ENCODE peak calls at places on chromosomes 7 and 10, in four cellular contexts. One of them, this sample, is unnamed.

GRCh38 chr7:123939784-123940183 is 14.7 kb downstream of the SPAM1 start:
- DNase-seq in spleen: no peak
- DNase-seq in substantia nigra: no peak
- DNase-seq in ovary: no peak
- DNase-seq in this sample: no peak

GRCh38 chr10:123922126-123922525 is 30.5 kb upstream of the CPXM2 start:
- DNase-seq in spleen: no peak
- DNase-seq in substantia nigra: no peak
- DNase-seq in ovary: no peak
- DNase-seq in this sample: no peak

GRCh38 chr7:35550831-35551230 is 144.1 kb downstream of the HERPUD2 start:
- DNase-seq in spleen: peak; percentile 43
- DNase-seq in substantia nigra: no peak
- DNase-seq in ovary: no peak
- DNase-seq in this sample: no peak

GRCh38 chr7:31082450-31082849 is 30.3 kb downstream of the ADCYAP1R1 start:
- DNase-seq in spleen: no peak
- DNase-seq in substantia nigra: no peak
- DNase-seq in ovary: no peak
- DNase-seq in this sample: no peak

GRCh38 chr10:32684291-32684690 is 238.4 kb downstream of the CCDC7 start:
- DNase-seq in spleen: no peak
- DNase-seq in substantia nigra: no peak
- DNase-seq in ovary: no peak
- DNase-seq in this sample: no peak

GRCh38 chr7:137844690-137845425 is 1.9 kb downstream of the DGKI start:
- DNase-seq in spleen: no peak
- DNase-seq in substantia nigra: no peak
- DNase-seq in ovary: no peak
- DNase-seq in this sample: no peak

GRCh38 chr7:140653319-140654108 is 12.9 kb upstream of the DENND2A start:
- DNase-seq in spleen: peak; percentile 70
- DNase-seq in substantia nigra: no peak
- DNase-seq in ovary: peak; percentile 68
- DNase-seq in this sample: peak; percentile 58

GRCh38 chr10:49268185-49268584 is 30.8 kb upstream of the C10orf71 start:
- DNase-seq in spleen: no peak
- DNase-seq in substantia nigra: no peak
- DNase-seq in ovary: no peak
- DNase-seq in this sample: no peak

GRCh38 chr7:55081854-55082603 is 63.2 kb downstream of the EGFR start:
- DNase-seq in spleen: no peak
- DNase-seq in substantia nigra: no peak
- DNase-seq in ovary: no peak
- DNase-seq in this sample: no peak

GRCh38 chr10:78684954-78685353 is 383.8 kb upstream of the ZMIZ1 start:
- DNase-seq in spleen: no peak
- DNase-seq in substantia nigra: no peak
- DNase-seq in ovary: no peak
- DNase-seq in this sample: no peak

GRCh38 chr10:7320072-7320471 is 90.8 kb downstream of the SFMBT2 start:
- DNase-seq in spleen: no peak
- DNase-seq in substantia nigra: no peak
- DNase-seq in ovary: no peak
- DNase-seq in this sample: no peak

GRCh38 chr10:49298990-49299815 is at the start of gene C10orf71:
- DNase-seq in spleen: no peak
- DNase-seq in substantia nigra: no peak
- DNase-seq in ovary: no peak
- DNase-seq in this sample: no peak

GRCh38 chr10:44386546-44387052 is 1.7 kb upstream of the CXCL12 start:
- DNase-seq in spleen: peak; percentile 84
- DNase-seq in substantia nigra: peak; percentile 17
- DNase-seq in ovary: peak; percentile 84
- DNase-seq in this sample: peak; percentile 77

GRCh38 chr7:151756076-151756731 is 120.7 kb downstream of the PRKAG2 start:
- DNase-seq in spleen: no peak
- DNase-seq in substantia nigra: no peak
- DNase-seq in ovary: peak; percentile 40
- DNase-seq in this sample: no peak

GRCh38 chr7:95845007-95845406 is 72.7 kb downstream of the DYNC1I1 start:
- DNase-seq in spleen: no peak
- DNase-seq in substantia nigra: no peak
- DNase-seq in ovary: no peak
- DNase-seq in this sample: no peak

GRCh38 chr10:89887830-89888229 is 186.4 kb downstream of the KIF20B start:
- DNase-seq in spleen: peak; percentile 76
- DNase-seq in substantia nigra: no peak
- DNase-seq in ovary: no peak
- DNase-seq in this sample: no peak

GRCh38 chr7:135217645-135218509 is 6.6 kb upstream of the WDR91 start:
- DNase-seq in spleen: no peak
- DNase-seq in substantia nigra: no peak
- DNase-seq in ovary: no peak
- DNase-seq in this sample: no peak

GRCh38 chr7:158765020-158765419 is 60.4 kb upstream of the NCAPG2 start:
- DNase-seq in spleen: no peak
- DNase-seq in substantia nigra: no peak
- DNase-seq in ovary: no peak
- DNase-seq in this sample: no peak

GRCh38 chr7:103076767-103077166 is 1.8 kb downstream of the ARMC10 start:
- DNase-seq in spleen: no peak
- DNase-seq in substantia nigra: no peak
- DNase-seq in ovary: no peak
- DNase-seq in this sample: no peak

GRCh38 chr7:12436896-12437535 is 33.4 kb upstream of the VWDE start:
- DNase-seq in spleen: no peak
- DNase-seq in substantia nigra: no peak
- DNase-seq in ovary: no peak
- DNase-seq in this sample: no peak

GRCh38 chr7:136857573-136857972 is 10.9 kb upstream of the CHRM2 start:
- DNase-seq in spleen: no peak
- DNase-seq in substantia nigra: no peak
- DNase-seq in ovary: no peak
- DNase-seq in this sample: no peak

GRCh38 chr7:145643981-145644380 is 472.6 kb upstream of the CNTNAP2 start:
- DNase-seq in spleen: no peak
- DNase-seq in substantia nigra: no peak
- DNase-seq in ovary: no peak
- DNase-seq in this sample: no peak

DNA sequence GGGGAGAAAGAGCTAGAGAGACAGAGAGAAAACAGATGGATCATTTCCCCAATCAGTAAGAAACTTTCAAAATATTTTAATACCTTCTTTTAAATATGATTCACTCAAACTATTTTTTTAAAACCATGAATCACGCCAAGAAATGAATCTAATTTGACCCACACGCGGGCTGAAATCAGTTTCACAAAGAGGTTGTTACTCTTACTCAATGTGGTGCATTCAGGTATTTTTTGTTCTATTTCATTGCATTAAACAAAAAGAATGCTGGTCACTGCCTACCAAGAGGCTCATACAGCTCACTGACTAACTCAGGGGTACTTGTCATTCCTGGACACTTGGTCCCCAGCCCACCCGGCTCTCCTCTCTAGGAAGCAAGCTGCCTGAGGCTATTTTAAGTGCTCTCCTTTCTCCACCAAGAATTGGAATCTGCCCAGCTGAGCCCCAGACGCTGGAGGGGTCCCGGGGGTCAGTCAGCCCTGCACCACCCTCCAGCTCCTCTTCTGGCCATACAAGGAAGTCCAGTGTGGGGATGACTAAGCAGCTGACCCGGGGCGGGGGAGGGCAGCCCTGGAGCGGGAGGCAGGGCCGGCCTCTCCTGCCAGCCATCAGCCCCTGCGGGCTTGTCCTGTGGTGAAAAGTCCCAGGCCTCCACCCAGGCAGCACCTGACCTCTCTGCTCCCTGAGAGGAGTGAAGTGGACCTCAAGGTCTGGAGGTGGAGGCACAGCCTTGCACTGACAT is 21.7 kb upstream of the PFKP start:
- DNase-seq in spleen: no peak
- DNase-seq in substantia nigra: no peak
- DNase-seq in ovary: peak; percentile 78
- DNase-seq in this sample: peak; percentile 93
- H3K27ac ChIP-seq in spleen: no peak overlapping the region
- H3K27ac ChIP-seq in substantia nigra: no peak overlapping the region
- H3K27ac ChIP-seq in ovary: peak overlapping the region; percentile 41
- H3K27ac ChIP-seq in this sample: peak overlapping the region; percentile 81

DNA sequence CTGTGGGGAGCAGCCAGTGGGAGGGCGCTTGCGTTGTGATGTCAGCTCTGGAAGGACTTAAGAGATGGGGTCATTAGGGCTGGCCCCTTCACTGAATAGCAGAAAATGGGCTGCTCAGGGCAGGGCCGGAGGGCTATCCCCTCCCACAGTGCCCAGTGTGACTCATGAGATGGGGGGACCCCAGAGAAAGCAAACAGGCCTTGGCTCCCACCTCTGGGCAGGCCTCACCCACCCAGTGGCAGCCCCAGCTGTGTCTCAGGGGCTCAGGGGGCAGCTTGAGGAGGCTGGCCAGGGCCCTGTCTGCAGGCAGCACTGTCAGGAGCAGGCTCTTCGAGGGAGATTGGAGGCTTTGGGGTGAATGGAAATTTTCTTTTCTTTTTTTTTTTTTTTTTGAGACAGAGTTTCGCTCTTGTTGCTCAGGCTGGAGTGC is 168.3 kb downstream of the SLIT1 start:
- DNase-seq in spleen: no peak
- DNase-seq in substantia nigra: no peak
- DNase-seq in ovary: no peak
- DNase-seq in this sample: no peak
- H3K27ac ChIP-seq in spleen: no peak overlapping the region
- H3K27ac ChIP-seq in substantia nigra: no peak overlapping the region
- H3K27ac ChIP-seq in ovary: no peak overlapping the region
- H3K27ac ChIP-seq in this sample: no peak overlapping the region

DNA sequence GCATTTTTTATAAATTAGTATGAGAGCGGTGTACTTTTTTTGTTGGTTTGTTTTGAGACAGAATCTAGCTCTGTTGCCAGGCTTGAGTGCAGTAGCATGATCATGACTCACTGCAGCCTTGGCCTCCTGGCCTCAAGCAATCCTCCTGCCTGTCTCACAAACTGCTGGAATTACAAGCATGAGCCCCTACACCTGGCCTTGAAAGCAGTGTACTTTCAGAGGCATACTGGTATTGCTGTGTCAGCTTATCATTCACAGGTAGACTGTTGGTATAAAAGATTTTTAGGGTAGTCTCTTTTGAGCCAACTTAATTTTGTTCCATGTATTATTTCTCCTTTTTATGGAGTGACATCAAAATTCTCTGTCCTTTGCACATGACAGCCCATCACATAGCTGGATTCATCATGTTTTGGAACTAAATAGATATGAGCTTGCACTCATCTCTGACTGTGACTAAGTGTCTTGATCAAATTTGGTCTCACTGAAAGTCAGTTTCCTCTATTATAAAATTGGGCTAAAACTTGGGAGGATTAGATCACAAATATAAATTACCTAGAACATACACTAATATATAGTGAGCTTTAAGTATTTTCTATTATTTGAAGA is 12.4 kb downstream of the GNAT3 start:
- DNase-seq in spleen: no peak
- DNase-seq in substantia nigra: no peak
- DNase-seq in ovary: peak; percentile 53
- DNase-seq in this sample: no peak
- H3K27ac ChIP-seq in spleen: peak overlapping the region; percentile 45
- H3K27ac ChIP-seq in substantia nigra: no peak overlapping the region
- H3K27ac ChIP-seq in ovary: no peak overlapping the region
- H3K27ac ChIP-seq in this sample: peak overlapping the region; percentile 31

GRCh38 chr10:50422259-50422658 is 170.9 kb upstream of the ASAH2 start:
- DNase-seq in spleen: no peak
- DNase-seq in substantia nigra: no peak
- DNase-seq in ovary: no peak
- DNase-seq in this sample: no peak
- H3K27ac ChIP-seq in spleen: no peak overlapping the region
- H3K27ac ChIP-seq in substantia nigra: peak overlapping the region; percentile 84
- H3K27ac ChIP-seq in ovary: no peak overlapping the region
- H3K27ac ChIP-seq in this sample: no peak overlapping the region

GRCh38 chr7:122307228-122307619 is 2.7 kb upstream of the FEZF1 start:
- DNase-seq in spleen: no peak
- DNase-seq in substantia nigra: no peak
- DNase-seq in ovary: no peak
- DNase-seq in this sample: peak; percentile 37

GRCh38 chr7:122312789-122313188 is 8.2 kb upstream of the FEZF1 start:
- DNase-seq in spleen: no peak
- DNase-seq in substantia nigra: no peak
- DNase-seq in ovary: no peak
- DNase-seq in this sample: no peak

GRCh38 chr7:122311280-122311679 is 6.7 kb upstream of the FEZF1 start:
- DNase-seq in spleen: no peak
- DNase-seq in substantia nigra: no peak
- DNase-seq in ovary: no peak
- DNase-seq in this sample: no peak

GRCh38 chr7:122311719-122312118 is 7.2 kb upstream of the FEZF1 start:
- DNase-seq in spleen: no peak
- DNase-seq in substantia nigra: no peak
- DNase-seq in ovary: no peak
- DNase-seq in this sample: no peak

GRCh38 chr7:122310119-122311021 is 5.8 kb upstream of the FEZF1 start:
- DNase-seq in spleen: no peak
- DNase-seq in substantia nigra: no peak
- DNase-seq in ovary: no peak
- DNase-seq in this sample: no peak
- H3K27ac ChIP-seq in spleen: no peak overlapping the region
- H3K27ac ChIP-seq in substantia nigra: no peak overlapping the region
- H3K27ac ChIP-seq in ovary: no peak overlapping the region
- H3K27ac ChIP-seq in this sample: no peak overlapping the region

DNA sequence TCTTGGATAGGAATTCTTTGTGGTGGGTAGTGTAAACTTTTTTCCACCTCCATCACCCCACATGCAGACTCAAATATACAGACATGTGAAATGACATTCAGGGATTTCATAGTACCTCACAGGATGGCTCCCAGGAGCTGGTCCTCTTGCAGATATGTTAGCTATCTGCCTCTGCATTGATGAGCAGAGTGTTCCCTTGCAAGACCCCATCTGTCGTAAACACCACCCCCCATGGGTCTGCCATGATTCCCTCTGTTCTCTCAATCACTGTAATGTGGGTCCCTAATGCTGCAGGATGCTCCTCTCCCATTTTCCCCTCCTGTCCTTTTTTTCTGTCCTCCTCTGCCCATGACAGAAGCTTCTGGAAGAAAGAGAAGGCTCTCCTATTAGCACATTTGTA is 391.2 kb upstream of the PODXL start:
- DNase-seq in spleen: no peak
- DNase-seq in substantia nigra: no peak
- DNase-seq in ovary: no peak
- DNase-seq in this sample: no peak
- H3K27ac ChIP-seq in spleen: no peak overlapping the region
- H3K27ac ChIP-seq in substantia nigra: no peak overlapping the region
- H3K27ac ChIP-seq in ovary: no peak overlapping the region
- H3K27ac ChIP-seq in this sample: no peak overlapping the region

This sample was measured in tibial artery.